ENCODE peak calls at places on chromosomes 5 and 9, in six cellular contexts. A is H1, T is endothelial cell of umbilical vein, G is WTC11, B is NB4, F is A549. Q is an unnamed sample.

GRCh38 chr5:54469655-54470054 is 14.2 kb downstream of the HSPB3 start:
- DNase-seq in A (no peak), T (no peak), G (no peak), B (peak; percentile 18), F (no peak), Q (no peak)

GRCh38 chr9:137278061-137278912 is 761 bp downstream of the TOR4A start:
- DNase-seq in A (no peak), T (no peak), G (peak; percentile 48), B (peak; percentile 77), F (no peak), Q (no peak)

GRCh38 chr5:77590347-77590746 is 48.2 kb downstream of the OTP start:
- DNase-seq in A (no peak), T (no peak), G (no peak), B (peak; percentile 16), F (no peak), Q (no peak)

GRCh38 chr9:114301798-114302565 is 20.9 kb upstream of the ORM1 start:
- DNase-seq in A (no peak), T (no peak), G (no peak), B (no peak), F (no peak), Q (no peak)

GRCh38 chr5:11617080-11617479 is 287.2 kb downstream of the CTNND2 start:
- DNase-seq in A (no peak), T (no peak), G (no peak), B (no peak), F (no peak), Q (no peak)

GRCh38 chr9:134655591-134656333 is 14.2 kb downstream of the COL5A1 start:
- DNase-seq in A (no peak), T (no peak), G (no peak), B (peak; percentile 26), F (no peak), Q (no peak)

GRCh38 chr9:93193373-93193725 is 9.4 kb downstream of the WNK2 start:
- DNase-seq in A (no peak), T (no peak), G (no peak), B (no peak), F (no peak), Q (no peak)

GRCh38 chr5:89457411-89458329 is 574.7 kb upstream of the MEF2C start:
- DNase-seq in A (no peak), T (peak; percentile 53), G (no peak), B (no peak), F (no peak), Q (peak; percentile 86)

GRCh38 chr5:173123416-173123815 is 20.9 kb upstream of the BNIP1 start:
- DNase-seq in A (no peak), T (no peak), G (no peak), B (no peak), F (no peak), Q (no peak)

GRCh38 chr5:135462304-135462703 is 10.2 kb upstream of the TIFAB start:
- DNase-seq in A (peak; percentile 82), T (peak; percentile 37), G (peak; percentile 82), B (peak; percentile 95), F (peak; percentile 82), Q (peak; percentile 90)

GRCh38 chr5:131382407-131383395 is 118.8 kb downstream of the CDC42SE2 start:
- DNase-seq in A (peak; percentile 31), T (peak; percentile 47), G (peak; percentile 12), B (peak; percentile 82), F (peak; percentile 70), Q (peak; percentile 50)

GRCh38 chr9:118640836-118641557 is 728.2 kb downstream of the BRINP1 start:
- DNase-seq in A (no peak), T (no peak), G (no peak), B (no peak), F (no peak), Q (no peak)

GRCh38 chr5:150142800-150143724 is 12.6 kb downstream of the PDGFRB start:
- DNase-seq in A (no peak), T (no peak), G (no peak), B (peak; percentile 84), F (peak; percentile 85), Q (peak; percentile 33)

GRCh38 chr5:54656261-54656728 is 138.7 kb downstream of the SNX18 start:
- DNase-seq in A (no peak), T (no peak), G (no peak), B (no peak), F (no peak), Q (no peak)

GRCh38 chr5:124052201-124052600 is 540.2 kb downstream of the CSNK1G3 start:
- DNase-seq in A (no peak), T (no peak), G (no peak), B (no peak), F (no peak), Q (no peak)

GRCh38 chr5:72110401-72111013 is 3.2 kb downstream of the MAP1B start:
- DNase-seq in A (no peak), T (no peak), G (no peak), B (no peak), F (no peak), Q (no peak)

GRCh38 chr5:64653776-64654175 is 36.5 kb upstream of the SHISAL2B start:
- DNase-seq in A (no peak), T (no peak), G (no peak), B (no peak), F (no peak), Q (no peak)

GRCh38 chr5:9954869-9955268 is 294.8 kb downstream of the ATPSCKMT start:
- DNase-seq in A (no peak), T (no peak), G (no peak), B (no peak), F (no peak), Q (no peak)

GRCh38 chr5:68303038-68303738 is 87.6 kb downstream of the PIK3R1 start:
- DNase-seq in A (no peak), T (no peak), G (no peak), B (no peak), F (no peak), Q (no peak)

GRCh38 chr9:112571624-112572341 is 85.2 kb downstream of the KIAA1958 start:
- DNase-seq in A (no peak), T (no peak), G (no peak), B (no peak), F (no peak), Q (no peak)

GRCh38 chr5:146890073-146890472 is 11.5 kb upstream of the PPP2R2B start:
- DNase-seq in A (no peak), T (no peak), G (no peak), B (peak; percentile 34), F (no peak), Q (no peak)

GRCh38 chr5:82641362-82641988 is 363.3 kb upstream of the RPS23 start:
- DNase-seq in A (no peak), T (peak; percentile 81), G (no peak), B (peak; percentile 69), F (peak; percentile 69), Q (peak; percentile 73)

GRCh38 chr5:138637256-138637655 is 62.1 kb upstream of the HSPA9 start:
- DNase-seq in A (no peak), T (no peak), G (no peak), B (no peak), F (no peak), Q (no peak)

GRCh38 chr5:58648846-58649245 is 66.0 kb downstream of the RAB3C start:
- DNase-seq in A (no peak), T (peak; percentile 95), G (no peak), B (no peak), F (no peak), Q (no peak)

GRCh38 chr5:39670391-39670790 is 245.6 kb upstream of the DAB2 start:
- DNase-seq in A (no peak), T (no peak), G (no peak), B (no peak), F (no peak), Q (no peak)

GRCh38 chr5:77012601-77013000 is 17.6 kb upstream of the AGGF1 start:
- DNase-seq in A (no peak), T (no peak), G (no peak), B (no peak), F (no peak), Q (no peak)

GRCh38 chr5:141654298-141654697 is 3.1 kb upstream of the FCHSD1 start:
- DNase-seq in A (no peak), T (no peak), G (no peak), B (no peak), F (no peak), Q (no peak)

GRCh38 chr9:71629816-71630215 is 138.5 kb downstream of the CEMIP2 start:
- DNase-seq in A (no peak), T (peak; percentile 58), G (no peak), B (no peak), F (no peak), Q (no peak)

GRCh38 chr5:37875051-37875787 is 35.4 kb upstream of the GDNF start:
- DNase-seq in A (no peak), T (no peak), G (no peak), B (peak; percentile 8), F (no peak), Q (no peak)

GRCh38 chr5:171121638-171122037 is 187.4 kb upstream of the TLX3 start:
- DNase-seq in A (no peak), T (no peak), G (no peak), B (no peak), F (no peak), Q (no peak)

GRCh38 chr5:137292461-137293025 is 206.6 kb downstream of the SPOCK1 start:
- DNase-seq in A (no peak), T (no peak), G (no peak), B (no peak), F (no peak), Q (no peak)

DNA sequence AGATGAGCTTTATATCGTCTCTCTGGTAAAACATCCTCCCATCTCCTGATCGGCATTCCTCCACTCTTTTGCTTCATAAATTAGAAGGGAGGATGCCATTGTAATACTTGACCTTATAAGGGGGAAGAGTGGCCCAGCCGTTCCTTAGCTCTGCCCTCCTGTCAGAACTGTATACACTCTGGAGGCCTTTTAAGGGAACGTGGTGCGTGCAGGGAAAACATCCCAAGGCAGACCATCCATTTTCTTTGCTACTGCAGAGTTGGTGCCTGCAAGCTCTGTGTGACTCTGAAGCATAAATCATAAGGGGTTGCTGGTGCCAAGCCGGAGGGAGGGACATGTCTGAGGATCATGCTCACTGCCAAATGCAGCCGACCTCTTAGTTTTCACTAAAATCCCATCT is 90.4 kb downstream of the PGM5 start:
- DNase-seq in A (no peak), T (no peak), G (no peak), B (no peak), F (no peak), Q (no peak)
- TF ChIP-seq MAX in A (no peak), T (no peak), G (no peak), B (no peak), F (no peak), Q (no peak)

GRCh38 chr9:97660847-97661246 is 27.2 kb downstream of the NCBP1 start:
- DNase-seq in A (no peak), T (no peak), G (no peak), B (no peak), F (no peak), Q (no peak)
- TF ChIP-seq MAX in A (no peak), T (no peak), G (no peak), B (no peak), F (no peak), Q (no peak)

GRCh38 chr5:147989977-147990376 is 73.8 kb upstream of the SPINK5 start:
- DNase-seq in A (no peak), T (no peak), G (no peak), B (no peak), F (no peak), Q (no peak)
- TF ChIP-seq MAX in A (no peak), T (no peak), G (no peak), B (no peak), F (no peak), Q (no peak)

GRCh38 chr9:7490317-7491108 is 309.1 kb downstream of the DMAC1 start:
- DNase-seq in A (no peak), T (no peak), G (no peak), B (no peak), F (no peak), Q (no peak)

GRCh38 chr9:7491641-7492040 is 307.9 kb downstream of the DMAC1 start:
- DNase-seq in A (no peak), T (no peak), G (no peak), B (no peak), F (no peak), Q (no peak)

GRCh38 chr9:7489018-7489417 is 310.6 kb downstream of the DMAC1 start:
- DNase-seq in A (no peak), T (no peak), G (no peak), B (no peak), F (no peak), Q (no peak)
- TF ChIP-seq MAX in A (no peak), T (no peak), G (no peak), B (no peak), F (no peak), Q (no peak)

Q was measured in HCT116.